ENCODE peak calls at places on chromosomes 13 and 19, in six cellular contexts. F, I, R, J, A and X are unnamed samples.

GRCh38 chr19:6530385-6531162 is at the start of gene TNFSF9:
- DNase-seq in F (peak; percentile 97), I (peak; percentile 71), R (peak; percentile 72), J (peak; percentile 83), A (peak; percentile 91), X (peak; percentile 33)

GRCh38 chr13:31050486-31051400 is 111.0 kb downstream of the HSPH1 start:
- DNase-seq in F (no peak), I (no peak), R (no peak), J (peak; percentile 41), A (no peak), X (no peak)

GRCh38 chr19:15294591-15294990 is 37.7 kb downstream of the BRD4 start:
- DNase-seq in F (no peak), I (no peak), R (no peak), J (no peak), A (no peak), X (no peak)

GRCh38 chr13:73683746-73684145 is 450.5 kb downstream of the KLF12 start:
- DNase-seq in F (no peak), I (no peak), R (no peak), J (no peak), A (no peak), X (no peak)

GRCh38 chr19:41895745-41896580 is 13.0 kb downstream of the ARHGEF1 start:
- DNase-seq in F (no peak), I (no peak), R (no peak), J (peak; percentile 33), A (no peak), X (no peak)

GRCh38 chr13:104015646-104016396 is 949.6 kb upstream of the SLC10A2 start:
- DNase-seq in F (no peak), I (no peak), R (no peak), J (peak; percentile 90), A (no peak), X (peak; percentile 44)

GRCh38 chr13:86974995-86975328 is 696.2 kb upstream of the SLITRK5 start:
- DNase-seq in F (no peak), I (no peak), R (no peak), J (peak; percentile 38), A (peak; percentile 2), X (no peak)

GRCh38 chr13:48977973-48978372 is 2.3 kb downstream of the FNDC3A start:
- DNase-seq in F (no peak), I (no peak), R (no peak), J (peak; percentile 16), A (no peak), X (no peak)

GRCh38 chr19:13881231-13881691 is 4.3 kb downstream of the NANOS3 start:
- DNase-seq in F (peak; percentile 45), I (no peak), R (peak; percentile 29), J (peak; percentile 44), A (peak; percentile 32), X (no peak)

GRCh38 chr13:32001392-32001768 is 30.2 kb upstream of the FRY start:
- DNase-seq in F (no peak), I (peak; percentile 30), R (no peak), J (peak; percentile 73), A (peak; percentile 32), X (no peak)

GRCh38 chr13:35760678-35761308 is 284.3 kb upstream of the MAB21L1 start:
- DNase-seq in F (peak; percentile 21), I (no peak), R (no peak), J (no peak), A (no peak), X (no peak)